ENCODE peak calls at places on chromosomes 5 and 9, in four cellular contexts. N is Calu3, C is GM10248, T is natural killer cell. P is an unnamed sample.

GRCh38 chr5:179795049-179795862 is 1.5 kb downstream of the LTC4S start:
- DNase-seq in C (no peak), N (peak), T (no peak), P (no peak)

GRCh38 chr5:168592014-168592368 is 12.8 kb upstream of the PANK3 start:
- DNase-seq in N (no peak), C (no peak), T (no peak), P (no peak)

GRCh38 chr9:134942011-134942410 is 24.3 kb upstream of the FCN1 start:
- DNase-seq in N (no peak), T (no peak), C (no peak), P (no peak)

GRCh38 chr9:76424491-76424890 is 30.3 kb upstream of the RFK start:
- DNase-seq in C (no peak), N (no peak), T (no peak), P (no peak)

GRCh38 chr5:141557681-141558136 is 61.1 kb downstream of the DIAPH1 start:
- DNase-seq in T (peak), N (peak), C (peak), P (no peak)

GRCh38 chr9:94788706-94789105 is 62.2 kb downstream of the AOPEP start:
- DNase-seq in N (no peak), T (no peak), C (no peak), P (no peak)

GRCh38 chr9:90018688-90019087 is 413.9 kb downstream of the GADD45G start:
- DNase-seq in C (no peak), T (no peak), N (no peak), P (no peak)

GRCh38 chr5:43573058-43573457 is 16.2 kb upstream of the PAIP1 start:
- DNase-seq in N (no peak), C (no peak), T (no peak), P (no peak)

GRCh38 chr9:77585335-77585786 is 62.8 kb downstream of the GNA14 start:
- DNase-seq in N (no peak), C (no peak), T (no peak), P (no peak)

GRCh38 chr5:10538789-10539684 is 24.8 kb upstream of the ANKRD33B start:
- DNase-seq in T (no peak), C (no peak), N (no peak), P (no peak)

GRCh38 chr5:172356527-172356926 is 73.0 kb upstream of the UBTD2 start:
- DNase-seq in T (no peak), N (no peak), C (no peak), P (no peak)

GRCh38 chr5:76701298-76701697 is 14.6 kb upstream of the F2R start:
- DNase-seq in C (no peak), T (no peak), N (no peak), P (no peak)

GRCh38 chr5:159033351-159033657 is 66.4 kb downstream of the EBF1 start:
- DNase-seq in T (no peak), N (no peak), C (no peak), P (no peak)

GRCh38 chr5:28710360-28710759 is 1672.0 kb upstream of the CDH9 start:
- DNase-seq in N (no peak), T (no peak), C (no peak), P (no peak)

GRCh38 chr5:141369994-141370848 is at the start of gene PCDHGB3:
- DNase-seq in T (no peak), N (peak), C (peak), P (no peak)

GRCh38 chr5:10533218-10533617 is 30.7 kb upstream of the ANKRD33B start:
- DNase-seq in N (no peak), C (no peak), T (no peak), P (peak)

GRCh38 chr5:147658293-147658932 is 124.1 kb downstream of the JAKMIP2 start:
- DNase-seq in N (no peak), C (no peak), T (peak), P (no peak)

GRCh38 chr9:100505564-100506159 is 32.7 kb downstream of the TMEFF1 start:
- DNase-seq in N (peak), C (peak), T (peak), P (peak)

GRCh38 chr9:100499460-100499859 is 26.5 kb downstream of the TMEFF1 start:
- DNase-seq in N (no peak), C (no peak), T (no peak), P (no peak)

GRCh38 chr9:100498592-100498991 is 25.6 kb downstream of the TMEFF1 start:
- DNase-seq in T (no peak), N (no peak), C (no peak), P (no peak)

GRCh38 chr9:100499866-100500265 is 26.9 kb downstream of the TMEFF1 start:
- DNase-seq in C (no peak), N (no peak), T (no peak), P (no peak)
- TF ChIP-seq CTCF in C (no peak), N (no peak), T (no peak), P (no peak)

DNA sequence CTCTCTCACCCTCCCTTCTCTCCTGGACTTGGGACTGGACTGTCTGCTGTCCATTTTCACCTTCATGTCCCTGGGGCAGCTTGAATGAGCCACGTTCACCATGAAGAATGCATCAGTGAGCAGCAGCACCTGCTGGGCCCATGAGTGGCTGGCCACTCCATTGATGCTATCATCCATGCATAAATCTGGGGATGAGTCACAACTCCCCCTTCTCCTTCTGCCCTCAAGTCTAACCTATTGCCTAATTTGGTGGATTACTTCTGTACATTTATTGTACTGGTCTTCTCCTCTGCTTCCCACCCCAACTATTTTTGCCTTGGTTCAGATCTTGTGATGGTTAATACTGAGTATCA is 46.9 kb downstream of the GDNF start:
- DNase-seq in T (no peak), N (no peak), C (no peak), P (no peak)
- TF ChIP-seq CTCF in T (no peak), N (no peak), C (no peak), P (no peak)

DNA sequence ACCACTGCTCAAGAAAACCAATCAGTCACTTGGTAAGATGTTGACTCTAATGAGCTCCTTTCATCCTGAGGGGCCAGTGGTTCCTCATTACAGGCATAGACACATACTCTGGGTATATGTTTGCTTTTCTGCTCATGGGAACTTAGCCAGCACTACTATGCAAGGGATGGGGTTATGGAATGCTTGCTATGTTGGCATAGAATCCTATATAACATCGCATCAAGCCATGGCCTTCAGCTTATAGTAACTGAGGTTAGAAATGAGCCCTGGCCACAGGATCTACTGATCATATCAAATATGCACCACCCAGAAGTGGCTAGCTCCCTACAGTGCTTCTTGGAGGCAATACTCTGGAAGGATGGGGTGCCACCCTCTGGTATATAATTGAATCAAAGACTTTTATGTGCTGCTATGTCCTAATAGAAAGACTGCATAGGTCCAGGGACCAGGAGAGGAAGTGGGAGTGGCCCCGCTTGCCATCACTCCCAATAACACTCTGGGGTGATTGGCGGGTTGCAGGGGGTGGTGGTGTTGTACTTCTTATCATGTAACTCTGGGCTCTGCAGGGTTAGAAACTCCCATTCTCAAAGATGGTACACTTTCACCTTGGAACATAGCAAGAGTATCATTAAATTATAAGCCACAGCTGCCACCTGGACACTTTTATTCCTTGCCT is 70.3 kb downstream of the ZNF366 start:
- DNase-seq in N (no peak), C (no peak), T (no peak), P (no peak)
- TF ChIP-seq CTCF in N (no peak), C (no peak), T (no peak), P (no peak)

DNA sequence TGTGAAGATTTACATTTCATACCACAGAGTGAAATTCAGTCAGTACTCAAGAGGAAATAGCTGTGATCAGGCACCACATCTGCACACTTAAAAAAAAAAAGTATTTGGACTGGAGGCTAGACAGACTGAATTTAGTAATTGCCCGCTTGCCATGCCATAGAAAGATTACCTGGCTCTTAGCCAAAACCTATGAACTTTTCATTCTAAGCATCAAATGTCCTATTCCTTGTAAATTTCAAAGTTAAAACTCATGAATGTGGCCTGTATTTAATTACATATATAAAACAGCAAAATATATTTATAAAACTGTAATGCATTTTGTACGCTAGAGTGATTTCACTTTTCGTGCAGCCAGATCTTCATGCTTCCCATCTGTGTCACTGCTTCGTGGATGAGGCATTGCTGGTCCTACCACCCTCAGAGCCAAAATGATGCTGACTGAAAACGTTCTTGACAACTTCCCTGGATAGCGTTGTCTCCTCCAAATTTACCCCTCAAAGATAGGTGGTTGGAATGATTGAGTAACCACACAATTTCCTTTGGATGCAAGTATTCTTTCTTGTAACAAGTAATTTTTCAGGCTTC is 447.9 kb upstream of the SGCD start:
- DNase-seq in N (no peak), T (no peak), C (no peak), P (no peak)
- TF ChIP-seq CTCF in N (no peak), T (no peak), C (no peak), P (no peak)

GRCh38 chr9:8858250-8859161 is 1058.9 kb upstream of the DMAC1 start:
- DNase-seq in N (no peak), T (no peak), C (peak), P (no peak)

GRCh38 chr9:8857330-8858249 is 1058.0 kb upstream of the DMAC1 start:
- DNase-seq in T (no peak), N (peak), C (peak), P (no peak)

GRCh38 chr9:8852301-8852864 is 1052.8 kb upstream of the DMAC1 start:
- DNase-seq in C (no peak), N (no peak), T (no peak), P (no peak)

GRCh38 chr9:8856686-8857329 is 1057.2 kb upstream of the DMAC1 start:
- DNase-seq in N (no peak), T (no peak), C (no peak), P (no peak)

DNA sequence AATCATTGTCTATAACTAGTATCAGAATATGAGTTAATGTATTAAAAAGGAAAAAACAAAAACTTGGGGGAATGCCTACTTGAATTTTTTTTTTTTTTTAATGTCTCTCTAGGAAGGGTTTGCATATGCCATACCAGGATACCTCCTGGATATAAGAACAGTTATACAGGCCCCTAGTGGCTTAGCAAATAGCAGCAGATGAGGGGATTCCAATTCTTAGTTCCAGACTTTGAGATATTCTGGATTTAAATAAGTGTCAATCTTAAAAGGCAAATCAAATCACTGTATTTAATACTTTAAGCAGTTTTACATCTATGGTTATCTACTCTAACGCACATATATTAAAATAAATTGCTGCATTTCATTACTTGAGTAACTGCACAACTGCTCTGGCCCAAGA is 1055.5 kb upstream of the DMAC1 start:
- DNase-seq in C (no peak), N (no peak), T (no peak), P (no peak)
- TF ChIP-seq CTCF in C (no peak), N (no peak), T (no peak), P (peak)

DNA sequence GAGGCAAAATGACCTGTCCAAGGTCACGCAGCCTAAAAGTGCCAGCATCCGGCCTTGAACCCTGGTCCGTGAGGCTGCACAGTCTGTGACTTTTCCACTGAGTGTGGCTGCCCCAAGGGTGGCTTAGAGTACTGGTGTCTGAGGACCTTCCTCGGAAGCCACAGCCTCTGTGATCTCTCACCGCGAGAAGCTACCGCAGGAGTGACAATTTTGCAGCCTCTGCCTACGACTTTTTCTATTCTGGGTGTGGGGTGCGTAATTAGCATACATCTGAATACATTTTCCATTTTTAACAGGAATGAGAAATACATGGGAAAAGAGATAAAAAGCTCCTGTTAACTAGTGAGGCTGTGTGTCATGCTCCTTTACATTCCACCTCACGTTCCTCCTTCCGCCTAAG is 48.4 kb upstream of the HRH2 start:
- DNase-seq in N (no peak), C (no peak), T (no peak), P (no peak)
- TF ChIP-seq CTCF in N (no peak), C (no peak), T (no peak), P (no peak)